ENCODE peak calls at places on chromosomes 2 and 18, in ten cellular contexts. L is Calu3, J is astrocyte of the spinal cord, M is body of pancreas, A is OCI-LY7, H is GM10248, S is endothelial cell of umbilical vein, N is cardiac fibroblast, G is fibroblast of mammary gland, V is cardiac muscle cell. B is an unnamed sample.

GRCh38 chr2:12096425-12096824 is 350.0 kb downstream of the LPIN1 start:
- DNase-seq in L (no peak), J (no peak), M (no peak), A (no peak), H (no peak), S (no peak), N (no peak), G (no peak), V (no peak), B (no peak)

GRCh38 chr18:57630759-57631660 is 9.4 kb upstream of the NARS1 start:
- DNase-seq in L (no peak), J (no peak), M (no peak), A (peak), H (peak), S (no peak), N (no peak), G (no peak), V (no peak), B (peak)

GRCh38 chr2:95007822-95008221 is 17.7 kb upstream of the MAL start:
- DNase-seq in L (no peak), J (no peak), M (no peak), A (no peak), H (no peak), S (no peak), N (no peak), G (no peak), V (peak), B (no peak)

GRCh38 chr2:60413819-60414178 is 139.7 kb downstream of the BCL11A start:
- DNase-seq in L (no peak), J (no peak), M (no peak), A (peak), H (peak), S (no peak), N (no peak), G (no peak), V (no peak), B (no peak)

GRCh38 chr2:58146707-58147106 is 94.4 kb downstream of the FANCL start:
- DNase-seq in L (peak), J (peak), M (no peak), A (no peak), H (no peak), S (peak), N (peak), G (peak), V (no peak), B (peak)

GRCh38 chr2:83991992-83992391 is 467.1 kb downstream of the SUCLG1 start:
- DNase-seq in L (no peak), J (no peak), M (no peak), A (no peak), H (no peak), S (no peak), N (no peak), G (no peak), V (no peak), B (peak)

GRCh38 chr2:12948231-12948962 is 231.7 kb downstream of the TRIB2 start:
- DNase-seq in L (no peak), J (peak), M (no peak), A (no peak), H (no peak), S (no peak), N (peak), G (peak), V (no peak), B (no peak)

GRCh38 chr18:66795011-66795410 is 191.1 kb upstream of the CDH19 start:
- DNase-seq in L (no peak), J (peak), M (no peak), A (no peak), H (no peak), S (no peak), N (peak), G (no peak), V (no peak), B (no peak)

GRCh38 chr2:1696472-1696871 is 47.8 kb downstream of the PXDN start:
- DNase-seq in L (no peak), J (no peak), M (no peak), A (no peak), H (no peak), S (no peak), N (no peak), G (no peak), V (no peak), B (no peak)

GRCh38 chr2:114543106-114543806 is 100.8 kb downstream of the DPP10 start:
- DNase-seq in L (peak), J (no peak), M (peak), A (no peak), H (no peak), S (no peak), N (peak), G (no peak), V (peak), B (no peak)
- TF ChIP-seq CTCF in L (peak), J (no peak), M (peak), A (no peak), H (no peak), S (no peak), N (no peak), G (no peak), V (peak), B (peak)

GRCh38 chr2:120400546-120400945 is 54.6 kb downstream of the INHBB start:
- DNase-seq in L (no peak), J (no peak), M (no peak), A (no peak), H (no peak), S (no peak), N (no peak), G (no peak), V (no peak), B (no peak)

GRCh38 chr2:120401275-120402069 is 55.5 kb downstream of the INHBB start:
- DNase-seq in L (no peak), J (no peak), M (no peak), A (no peak), H (no peak), S (no peak), N (no peak), G (no peak), V (no peak), B (no peak)

GRCh38 chr2:120402508-120402907 is 56.6 kb downstream of the INHBB start:
- DNase-seq in L (no peak), J (no peak), M (no peak), A (no peak), H (no peak), S (no peak), N (no peak), G (no peak), V (no peak), B (no peak)

GRCh38 chr2:120403261-120403660 is 57.3 kb downstream of the INHBB start:
- DNase-seq in L (no peak), J (no peak), M (no peak), A (no peak), H (no peak), S (no peak), N (no peak), G (no peak), V (no peak), B (no peak)

GRCh38 chr2:120402070-120402440 is 56.1 kb downstream of the INHBB start:
- DNase-seq in L (no peak), J (no peak), M (no peak), A (no peak), H (no peak), S (no peak), N (no peak), G (no peak), V (peak), B (no peak)
- TF ChIP-seq CTCF in L (no peak), J (no peak), M (no peak), A (no peak), H (no peak), S (no peak), N (no peak), G (no peak), V (no peak), B (no peak)

DNA sequence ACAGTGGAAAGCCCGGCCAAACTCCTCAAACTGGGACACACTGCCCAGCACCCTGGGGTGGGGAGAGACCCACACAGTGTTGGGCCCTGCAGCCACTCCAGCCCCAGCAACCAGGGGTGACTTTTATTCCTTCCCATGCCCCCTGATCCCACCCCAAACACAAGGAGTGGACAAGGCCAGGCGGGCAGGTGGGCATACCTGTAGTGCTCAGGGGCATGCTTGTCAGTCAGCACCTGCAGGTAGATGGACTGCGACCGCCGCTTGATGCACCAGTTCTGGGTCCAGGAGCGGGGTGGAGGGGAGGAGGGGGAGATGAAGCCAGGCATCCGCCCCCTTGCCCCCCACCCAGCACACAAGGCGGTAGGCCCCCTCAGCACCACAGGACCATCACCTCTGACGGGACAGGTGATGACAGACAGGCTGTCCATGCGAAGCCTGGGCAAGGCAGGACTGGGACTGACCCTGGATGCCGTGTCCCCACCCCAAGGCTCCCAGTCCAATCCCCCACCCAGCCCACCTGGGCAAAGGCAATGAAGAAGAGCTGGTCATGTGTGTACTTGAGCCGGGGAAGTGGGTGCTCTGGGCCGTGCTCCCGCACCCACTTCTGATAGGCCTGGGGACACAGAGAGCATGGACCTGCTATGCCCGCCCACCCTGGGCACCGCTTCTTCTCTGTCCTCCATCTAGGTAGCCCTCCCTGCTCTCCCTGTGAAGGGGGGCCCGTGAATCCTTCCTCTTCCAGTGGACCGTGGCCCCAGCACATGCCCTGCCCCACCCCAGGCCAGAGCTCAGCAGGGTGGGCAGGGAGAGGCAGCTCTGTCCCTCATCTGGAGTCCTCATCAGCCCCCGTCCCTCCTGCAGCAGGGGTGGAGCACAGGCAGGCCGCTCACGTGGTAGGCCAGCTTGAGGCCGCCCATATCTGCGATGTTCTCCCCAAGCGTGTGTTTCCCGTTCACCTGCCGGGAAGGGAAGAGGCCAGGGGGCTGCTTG is 7.1 kb downstream of the ECEL1 start:
- DNase-seq in L (no peak), J (no peak), M (no peak), A (no peak), H (no peak), S (no peak), N (no peak), G (no peak), V (no peak), B (no peak)
- TF ChIP-seq CTCF in L (no peak), J (no peak), M (no peak), A (no peak), H (no peak), S (no peak), N (no peak), G (no peak), V (no peak), B (no peak)

GRCh38 chr2:20080839-20081348 is 29.5 kb upstream of the LAPTM4A start:
- DNase-seq in L (no peak), J (no peak), M (no peak), A (no peak), H (no peak), S (no peak), N (no peak), G (no peak), V (no peak), B (no peak)
- TF ChIP-seq CTCF in L (no peak), J (no peak), M (no peak), A (no peak), H (no peak), S (no peak), N (no peak), G (no peak), V (no peak), B (no peak)

DNA sequence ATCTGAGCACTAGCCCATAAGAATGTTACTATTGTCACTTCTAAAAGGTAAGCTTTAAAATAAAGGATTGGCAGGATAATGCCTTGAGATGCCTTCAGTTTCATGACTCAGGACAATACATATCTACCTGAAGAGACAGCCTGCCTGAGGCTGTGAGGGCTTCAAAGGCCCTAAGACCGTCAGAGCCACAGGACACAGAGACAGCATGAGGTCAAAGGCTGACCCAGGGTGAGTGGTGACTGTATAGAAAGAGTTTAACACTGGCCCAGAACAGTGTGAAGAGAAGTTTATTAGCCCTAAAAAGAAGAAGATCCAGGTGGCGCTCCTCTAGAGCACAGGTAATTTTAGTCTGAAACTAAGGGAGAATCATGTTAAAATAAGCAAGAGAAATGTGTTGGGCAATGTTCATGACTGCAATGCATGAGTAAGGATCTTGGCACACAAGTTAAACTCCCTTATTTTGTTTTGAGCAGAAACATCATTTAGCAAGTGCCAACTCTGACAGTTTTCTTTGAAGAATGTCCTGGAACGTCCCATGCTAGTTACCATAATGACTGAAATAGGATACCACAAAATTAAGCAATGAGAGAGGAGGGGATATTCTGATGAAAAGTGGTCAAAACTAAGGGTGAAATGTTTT is 78.1 kb upstream of the FAM110C start:
- DNase-seq in L (no peak), J (no peak), M (no peak), A (no peak), H (no peak), S (no peak), N (peak), G (peak), V (no peak), B (no peak)
- TF ChIP-seq CTCF in L (no peak), J (no peak), M (no peak), A (no peak), H (no peak), S (no peak), N (no peak), G (no peak), V (no peak), B (no peak)

DNA sequence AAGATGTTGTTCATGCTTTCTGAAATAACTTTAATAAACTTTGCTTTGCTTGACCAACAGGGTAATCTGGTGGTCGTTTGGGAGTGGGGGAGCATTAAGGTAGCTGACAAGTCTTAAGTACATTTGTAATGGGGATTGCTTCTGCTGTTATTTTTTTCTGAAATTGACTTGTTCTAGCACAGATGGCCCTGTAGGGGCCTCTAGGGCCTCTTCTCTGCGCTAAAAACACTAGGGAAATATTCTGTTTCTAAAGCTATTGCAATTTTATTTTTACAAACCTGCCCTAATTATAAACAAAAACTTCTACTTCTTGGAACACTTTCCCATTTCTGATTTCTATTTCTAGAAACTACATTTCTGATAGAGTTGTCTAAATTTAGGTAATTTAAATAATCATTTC is 191.3 kb upstream of the KCNJ3 start:
- DNase-seq in L (no peak), J (no peak), M (no peak), A (no peak), H (peak), S (no peak), N (no peak), G (no peak), V (no peak), B (no peak)
- TF ChIP-seq CTCF in L (no peak), J (no peak), M (no peak), A (peak), H (no peak), S (no peak), N (no peak), G (no peak), V (no peak), B (peak)

GRCh38 chr2:24048662-24049484 is 668 bp upstream of the FKBP1B start:
- DNase-seq in L (no peak), J (no peak), M (no peak), A (peak), H (no peak), S (no peak), N (no peak), G (no peak), V (no peak), B (no peak)

GRCh38 chr2:24047703-24048033 is 477 bp upstream of the WDCP start:
- DNase-seq in L (no peak), J (no peak), M (no peak), A (no peak), H (no peak), S (no peak), N (no peak), G (no peak), V (no peak), B (no peak)

GRCh38 chr2:24051833-24052232 is 2.3 kb downstream of the FKBP1B start:
- DNase-seq in L (no peak), J (no peak), M (no peak), A (no peak), H (no peak), S (no peak), N (no peak), G (no peak), V (no peak), B (no peak)

GRCh38 chr2:24049485-24050021 is at the start of gene FKBP1B:
- DNase-seq in L (peak), J (peak), M (peak), A (peak), H (peak), S (peak), N (peak), G (peak), V (peak), B (peak)

GRCh38 chr2:24050041-24050655 is 607 bp downstream of the FKBP1B start:
- DNase-seq in L (peak), J (peak), M (peak), A (no peak), H (no peak), S (peak), N (peak), G (peak), V (peak), B (no peak)
- TF ChIP-seq CTCF in L (no peak), J (no peak), M (no peak), A (no peak), H (no peak), S (no peak), N (no peak), G (no peak), V (no peak), B (no peak)